ENCODE peak calls at places on chromosomes 1 and 21, in six cellular contexts. One of them, this sample, is unnamed.

GRCh38 chr1:159141584-159142518 is 29.6 kb upstream of the CADM3 start:
- DNase-seq in hypothalamus: peak
- DNase-seq in GM23248: peak
- DNase-seq in GDM1: no peak
- DNase-seq in AG08396: peak
- DNase-seq in aorta: no peak
- DNase-seq in this sample: no peak

GRCh38 chr21:35050348-35051286 is 1.5 kb upstream of the RUNX1 start:
- DNase-seq in hypothalamus: no peak
- DNase-seq in GM23248: peak
- DNase-seq in GDM1: no peak
- DNase-seq in AG08396: no peak
- DNase-seq in aorta: no peak
- DNase-seq in this sample: no peak

GRCh38 chr1:218164930-218165686 is 120.0 kb upstream of the RRP15 start:
- DNase-seq in hypothalamus: no peak
- DNase-seq in GM23248: peak
- DNase-seq in GDM1: no peak
- DNase-seq in AG08396: peak
- DNase-seq in aorta: no peak
- DNase-seq in this sample: peak

GRCh38 chr21:31253684-31254083 is 90.4 kb downstream of the TIAM1 start:
- DNase-seq in hypothalamus: no peak
- DNase-seq in GM23248: no peak
- DNase-seq in GDM1: no peak
- DNase-seq in AG08396: no peak
- DNase-seq in aorta: no peak
- DNase-seq in this sample: no peak

GRCh38 chr1:110136911-110137310 is 13.4 kb upstream of the SLC6A17 start:
- DNase-seq in hypothalamus: no peak
- DNase-seq in GM23248: no peak
- DNase-seq in GDM1: no peak
- DNase-seq in AG08396: no peak
- DNase-seq in aorta: no peak
- DNase-seq in this sample: no peak

GRCh38 chr1:18481190-18481920 is 625 bp downstream of the KLHDC7A start:
- DNase-seq in hypothalamus: no peak
- DNase-seq in GM23248: no peak
- DNase-seq in GDM1: no peak
- DNase-seq in AG08396: no peak
- DNase-seq in aorta: no peak
- DNase-seq in this sample: peak

GRCh38 chr1:82185084-82185483 is 384.4 kb downstream of the ADGRL2 start:
- DNase-seq in hypothalamus: no peak
- DNase-seq in GM23248: no peak
- DNase-seq in GDM1: no peak
- DNase-seq in AG08396: no peak
- DNase-seq in aorta: no peak
- DNase-seq in this sample: no peak

GRCh38 chr1:186440584-186440983 is 20.3 kb downstream of the PDC start:
- DNase-seq in hypothalamus: no peak
- DNase-seq in GM23248: peak
- DNase-seq in GDM1: no peak
- DNase-seq in AG08396: no peak
- DNase-seq in aorta: no peak
- DNase-seq in this sample: no peak

GRCh38 chr1:213201380-213202155 is 150.5 kb downstream of the RPS6KC1 start:
- DNase-seq in hypothalamus: no peak
- DNase-seq in GM23248: peak
- DNase-seq in GDM1: no peak
- DNase-seq in AG08396: no peak
- DNase-seq in aorta: no peak
- DNase-seq in this sample: no peak

GRCh38 chr1:41328780-41329640 is 32.2 kb upstream of the FOXO6 start:
- DNase-seq in hypothalamus: no peak
- DNase-seq in GM23248: no peak
- DNase-seq in GDM1: no peak
- DNase-seq in AG08396: no peak
- DNase-seq in aorta: no peak
- DNase-seq in this sample: peak

GRCh38 chr1:67668660-67669059 is 16.3 kb upstream of the GADD45A start:
- DNase-seq in hypothalamus: no peak
- DNase-seq in GM23248: no peak
- DNase-seq in GDM1: no peak
- DNase-seq in AG08396: no peak
- DNase-seq in aorta: no peak
- DNase-seq in this sample: no peak

GRCh38 chr1:64065571-64065970 is 137.9 kb upstream of the UBE2U start:
- DNase-seq in hypothalamus: no peak
- DNase-seq in GM23248: no peak
- DNase-seq in GDM1: no peak
- DNase-seq in AG08396: no peak
- DNase-seq in aorta: no peak
- DNase-seq in this sample: no peak

GRCh38 chr1:164836614-164837018 is 277.6 kb downstream of the PBX1 start:
- DNase-seq in hypothalamus: no peak
- DNase-seq in GM23248: no peak
- DNase-seq in GDM1: no peak
- DNase-seq in AG08396: no peak
- DNase-seq in aorta: no peak
- DNase-seq in this sample: no peak

GRCh38 chr1:203590559-203590958 is 36.1 kb upstream of the ATP2B4 start:
- DNase-seq in hypothalamus: no peak
- DNase-seq in GM23248: peak
- DNase-seq in GDM1: no peak
- DNase-seq in AG08396: no peak
- DNase-seq in aorta: no peak
- DNase-seq in this sample: no peak

GRCh38 chr1:245856944-245857531 is 650.0 kb downstream of the SMYD3 start:
- DNase-seq in hypothalamus: no peak
- DNase-seq in GM23248: peak
- DNase-seq in GDM1: no peak
- DNase-seq in AG08396: peak
- DNase-seq in aorta: no peak
- DNase-seq in this sample: no peak

GRCh38 chr1:5906966-5907365 is 85.3 kb downstream of the NPHP4 start:
- DNase-seq in hypothalamus: no peak
- DNase-seq in GM23248: no peak
- DNase-seq in GDM1: no peak
- DNase-seq in AG08396: no peak
- DNase-seq in aorta: no peak
- DNase-seq in this sample: peak

GRCh38 chr21:25039461-25040380 is 567.6 kb downstream of the MRPL39 start:
- DNase-seq in hypothalamus: no peak
- DNase-seq in GM23248: no peak
- DNase-seq in GDM1: no peak
- DNase-seq in AG08396: peak
- DNase-seq in aorta: no peak
- DNase-seq in this sample: no peak

GRCh38 chr1:101438359-101438758 is 201.5 kb downstream of the S1PR1 start:
- DNase-seq in hypothalamus: no peak
- DNase-seq in GM23248: peak
- DNase-seq in GDM1: no peak
- DNase-seq in AG08396: peak
- DNase-seq in aorta: no peak
- DNase-seq in this sample: no peak

GRCh38 chr1:87329051-87329755 is 523 bp downstream of the LMO4 start:
- DNase-seq in hypothalamus: no peak
- DNase-seq in GM23248: peak
- DNase-seq in GDM1: peak
- DNase-seq in AG08396: peak
- DNase-seq in aorta: peak
- DNase-seq in this sample: peak

GRCh38 chr21:42632771-42633690 is 20.4 kb upstream of the PDE9A start:
- DNase-seq in hypothalamus: no peak
- DNase-seq in GM23248: no peak
- DNase-seq in GDM1: no peak
- DNase-seq in AG08396: no peak
- DNase-seq in aorta: no peak
- DNase-seq in this sample: peak

GRCh38 chr1:8090241-8090702 is 64.2 kb upstream of the ERRFI1 start:
- DNase-seq in hypothalamus: no peak
- DNase-seq in GM23248: peak
- DNase-seq in GDM1: no peak
- DNase-seq in AG08396: peak
- DNase-seq in aorta: no peak
- DNase-seq in this sample: no peak

GRCh38 chr1:172824199-172824598 is 165.3 kb downstream of the FASLG start:
- DNase-seq in hypothalamus: no peak
- DNase-seq in GM23248: peak
- DNase-seq in GDM1: no peak
- DNase-seq in AG08396: no peak
- DNase-seq in aorta: no peak
- DNase-seq in this sample: no peak

GRCh38 chr1:10484519-10484918 is 9.8 kb downstream of the PEX14 start:
- DNase-seq in hypothalamus: no peak
- DNase-seq in GM23248: no peak
- DNase-seq in GDM1: no peak
- DNase-seq in AG08396: no peak
- DNase-seq in aorta: peak
- DNase-seq in this sample: no peak

GRCh38 chr1:172484252-172484651 is 40.4 kb upstream of the PIGC start:
- DNase-seq in hypothalamus: no peak
- DNase-seq in GM23248: no peak
- DNase-seq in GDM1: no peak
- DNase-seq in AG08396: no peak
- DNase-seq in aorta: no peak
- DNase-seq in this sample: no peak

This sample was measured in cardiac septum.